ENCODE peak calls at places on chromosomes 12 and 14, in six cellular contexts. V is GM12878, F is H1, P is GM12891, N is K562, W is HepG2. B is an unnamed sample.

GRCh38 chr12:131418884-131419283 is 292.0 kb upstream of the SFSWAP start:
- DNase-seq in F (no peak), N (no peak), W (no peak), V (no peak), P (no peak), B (no peak)

GRCh38 chr14:64639340-64639821 is 64.8 kb upstream of the PLEKHG3 start:
- DNase-seq in F (no peak), N (no peak), V (no peak), W (no peak), P (no peak), B (no peak)

GRCh38 chr12:102480401-102480800 is at the start of gene IGF1:
- DNase-seq in P (no peak), V (no peak), N (no peak), F (no peak), W (no peak), B (no peak)

GRCh38 chr14:69045857-69046351 is 66.8 kb upstream of the ACTN1 start:
- DNase-seq in W (no peak), P (no peak), F (no peak), V (no peak), N (no peak), B (no peak)

GRCh38 chr14:90575781-90576180 is 179.0 kb downstream of the CALM1 start:
- DNase-seq in N (no peak), P (no peak), V (no peak), W (no peak), F (no peak), B (no peak)

GRCh38 chr14:34989762-34990161 is 7.0 kb downstream of the SRP54 start:
- DNase-seq in V (no peak), N (no peak), W (no peak), F (no peak), P (no peak), B (no peak)

GRCh38 chr12:102522768-102523167 is 42.4 kb upstream of the IGF1 start:
- DNase-seq in P (no peak), N (no peak), V (no peak), W (peak), F (no peak), B (no peak)

GRCh38 chr12:100672075-100672592 is 98.7 kb downstream of the GAS2L3 start:
- DNase-seq in F (peak), W (peak), N (peak), P (peak), V (no peak), B (peak)

GRCh38 chr14:35361141-35361480 is 43.4 kb downstream of the NFKBIA start:
- DNase-seq in F (no peak), P (no peak), V (no peak), N (no peak), W (no peak), B (no peak)

GRCh38 chr12:62785941-62786559 is 148.9 kb downstream of the PPM1H start:
- DNase-seq in P (no peak), V (no peak), W (no peak), N (no peak), F (no peak), B (no peak)

GRCh38 chr12:54126696-54127537 is 61.9 kb downstream of the SMUG1 start:
- DNase-seq in F (peak), N (peak), W (no peak), P (no peak), V (no peak), B (no peak)

GRCh38 chr12:69102856-69103255 is 136.5 kb upstream of the CPSF6 start:
- DNase-seq in F (no peak), P (no peak), N (no peak), V (no peak), W (no peak), B (no peak)

GRCh38 chr12:63066782-63067181 is 84.2 kb downstream of the AVPR1A start:
- DNase-seq in N (no peak), F (no peak), P (no peak), W (no peak), V (no peak), B (no peak)

GRCh38 chr12:27619308-27619707 is 76.9 kb upstream of the REP15 start:
- DNase-seq in V (no peak), P (no peak), F (no peak), W (peak), N (no peak), B (no peak)

GRCh38 chr12:113950873-113951272 is 15.3 kb downstream of the RBM19 start:
- DNase-seq in F (no peak), V (no peak), N (no peak), W (no peak), P (no peak), B (no peak)

GRCh38 chr14:74882103-74882920 is 596 bp downstream of the DLST start:
- DNase-seq in W (no peak), P (no peak), N (no peak), F (no peak), V (no peak), B (peak)

GRCh38 chr14:50943261-50943942 is 881 bp downstream of the PYGL start:
- DNase-seq in V (no peak), N (peak), W (peak), F (peak), P (no peak), B (no peak)

GRCh38 chr12:44286336-44286735 is 450.5 kb downstream of the TMEM117 start:
- DNase-seq in P (no peak), F (no peak), W (no peak), V (no peak), N (no peak), B (no peak)

GRCh38 chr12:118136559-118137003 is 657 bp downstream of the PEBP1 start:
- DNase-seq in F (peak), N (no peak), P (peak), V (no peak), W (peak), B (peak)

GRCh38 chr14:75984674-75985073 is 889 bp upstream of the IFT43 start:
- DNase-seq in N (no peak), P (no peak), V (no peak), W (peak), F (no peak), B (no peak)
- TF ChIP-seq POLR2A in N (no peak), P (no peak), V (no peak), W (no peak), F (no peak), B (no peak)

GRCh38 chr14:95741781-95742180 is 27.9 kb upstream of the TCL1A start:
- DNase-seq in W (no peak), F (no peak), N (no peak), V (no peak), P (no peak), B (no peak)

GRCh38 chr14:95741051-95741490 is 27.1 kb upstream of the TCL1A start:
- DNase-seq in V (no peak), F (no peak), N (no peak), W (no peak), P (no peak), B (no peak)

GRCh38 chr14:95739356-95739755 is 25.4 kb upstream of the TCL1A start:
- DNase-seq in W (no peak), P (no peak), V (no peak), N (no peak), F (no peak), B (no peak)
- TF ChIP-seq POLR2AphosphoS5 in W (no peak), P (no peak), V (no peak), N (no peak), F (no peak), B (no peak)

GRCh38 chr14:99909500-99910064 is 116.4 kb downstream of the EML1 start:
- DNase-seq in W (no peak), F (peak), P (no peak), N (no peak), V (no peak), B (no peak)

GRCh38 chr14:99915305-99916090 is 122.3 kb downstream of the EML1 start:
- DNase-seq in F (peak), V (no peak), W (no peak), P (no peak), N (no peak), B (no peak)

GRCh38 chr14:99908653-99909250 is 115.5 kb downstream of the EML1 start:
- DNase-seq in W (no peak), F (peak), V (no peak), N (no peak), P (no peak), B (no peak)

GRCh38 chr14:99907761-99908652 is 114.8 kb downstream of the EML1 start:
- DNase-seq in F (peak), W (no peak), P (no peak), N (no peak), V (no peak), B (no peak)

DNA sequence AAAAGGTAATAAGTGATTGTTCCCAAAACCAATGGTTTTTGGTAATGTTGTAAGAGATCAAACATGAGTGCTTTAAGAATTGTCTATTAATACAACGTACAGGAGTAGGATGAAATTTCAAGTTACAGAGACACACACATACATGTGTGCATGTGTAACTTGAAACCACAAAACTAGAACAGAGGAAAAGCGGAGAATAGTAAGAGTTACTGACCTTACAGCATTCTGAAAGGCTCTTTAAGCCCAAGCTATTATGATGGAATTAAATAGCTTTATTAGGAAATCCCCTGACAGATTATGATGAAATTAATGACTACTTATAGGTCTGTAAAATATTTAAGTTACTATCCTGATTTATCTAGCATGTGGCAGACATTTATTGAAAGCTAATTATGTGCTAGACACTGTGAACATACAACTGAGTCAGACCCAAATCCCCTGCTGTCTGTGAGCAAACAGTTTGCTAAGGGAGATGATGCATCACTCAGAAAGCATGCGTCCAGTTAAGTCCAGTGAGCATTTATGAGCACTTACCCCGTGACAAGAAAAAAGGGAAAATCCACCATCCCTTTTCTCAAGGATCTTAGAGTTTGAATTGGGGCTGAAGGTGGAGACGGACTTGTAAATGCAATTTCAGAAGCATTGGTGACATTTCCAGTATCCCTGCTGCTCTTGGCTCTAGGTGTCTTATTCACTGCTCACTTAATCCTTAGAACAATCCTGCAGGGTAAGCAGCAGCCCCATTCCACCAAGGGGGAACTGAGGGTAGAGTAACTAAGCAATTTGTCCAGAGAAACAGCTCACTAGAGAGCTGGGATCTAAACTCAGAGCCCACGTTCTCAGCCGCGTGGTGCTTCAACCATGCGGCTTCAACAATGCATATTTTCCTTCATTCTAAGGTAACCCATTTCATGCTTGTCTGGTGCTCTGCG is 117.4 kb downstream of the EML1 start:
- DNase-seq in V (no peak), P (no peak), F (no peak), N (no peak), W (peak), B (no peak)
- TF ChIP-seq TAF1 in V (no peak), P (no peak), F (no peak), N (no peak), W (no peak), B (no peak)

GRCh38 chr12:6946033-6946919 is 2.5 kb downstream of the C12orf57 start:
- DNase-seq in W (peak), P (no peak), F (peak), N (peak), V (peak), B (no peak)
- TF ChIP-seq POLR2A in W (no peak), P (peak), F (peak), N (no peak), V (peak), B (peak)